ENCODE peak calls at places on chromosomes 12 and 14, in six cellular contexts. One of them, this sample, is unnamed.
A peak's percentile ranks its signal among the peaks of the same experiment; 100 is the strongest.

GRCh38 chr12:93197067-93197593 is 180.6 kb upstream of the NUDT4 start:
- DNase-seq in right atrium auricular region: no peak
- DNase-seq in AG09319: no peak
- DNase-seq in A549: no peak
- DNase-seq in testis: no peak
- DNase-seq in heart right ventricle: no peak
- DNase-seq in this sample: no peak

GRCh38 chr12:128265566-128265965 is 1.4 kb upstream of the TMEM132C start:
- DNase-seq in testis: peak; percentile 23
- DNase-seq in A549: no peak
- DNase-seq in AG09319: no peak
- DNase-seq in right atrium auricular region: no peak
- DNase-seq in heart right ventricle: no peak
- DNase-seq in this sample: no peak

GRCh38 chr12:121524196-121524930 is 56.5 kb downstream of the KDM2B start:
- DNase-seq in right atrium auricular region: no peak
- DNase-seq in AG09319: no peak
- DNase-seq in heart right ventricle: no peak
- DNase-seq in A549: no peak
- DNase-seq in testis: no peak
- DNase-seq in this sample: no peak

GRCh38 chr14:59771577-59771976 is 99.0 kb downstream of the RTN1 start:
- DNase-seq in A549: no peak
- DNase-seq in heart right ventricle: no peak
- DNase-seq in testis: no peak
- DNase-seq in right atrium auricular region: no peak
- DNase-seq in AG09319: no peak
- DNase-seq in this sample: no peak

GRCh38 chr14:64637735-64638473 is 66.3 kb upstream of the PLEKHG3 start:
- DNase-seq in AG09319: no peak
- DNase-seq in right atrium auricular region: no peak
- DNase-seq in heart right ventricle: no peak
- DNase-seq in testis: no peak
- DNase-seq in A549: no peak
- DNase-seq in this sample: no peak

GRCh38 chr14:94388896-94389469 is 581 bp upstream of the SERPINA1 start:
- DNase-seq in A549: no peak
- DNase-seq in heart right ventricle: no peak
- DNase-seq in AG09319: no peak
- DNase-seq in testis: no peak
- DNase-seq in right atrium auricular region: no peak
- DNase-seq in this sample: no peak

GRCh38 chr14:72129283-72129682 is 197.1 kb downstream of the RGS6 start:
- DNase-seq in right atrium auricular region: no peak
- DNase-seq in AG09319: no peak
- DNase-seq in testis: no peak
- DNase-seq in heart right ventricle: no peak
- DNase-seq in A549: no peak
- DNase-seq in this sample: no peak

GRCh38 chr12:116434155-116435065 is 124.8 kb upstream of the MAP1LC3B2 start:
- DNase-seq in right atrium auricular region: peak; percentile 92
- DNase-seq in AG09319: peak; percentile 84
- DNase-seq in heart right ventricle: peak; percentile 77
- DNase-seq in testis: peak; percentile 51
- DNase-seq in A549: peak; percentile 81
- DNase-seq in this sample: peak; percentile 81

GRCh38 chr14:59511916-59512530 is 27.7 kb downstream of the JKAMP start:
- DNase-seq in A549: peak; percentile 24
- DNase-seq in testis: no peak
- DNase-seq in AG09319: no peak
- DNase-seq in heart right ventricle: no peak
- DNase-seq in right atrium auricular region: no peak
- DNase-seq in this sample: peak; percentile 24

GRCh38 chr14:22226381-22226780 is 362.6 kb downstream of the DAD1 start:
- DNase-seq in AG09319: no peak
- DNase-seq in testis: no peak
- DNase-seq in heart right ventricle: no peak
- DNase-seq in A549: no peak
- DNase-seq in right atrium auricular region: no peak
- DNase-seq in this sample: peak; percentile 14

GRCh38 chr12:89206375-89206774 is 145.9 kb downstream of the DUSP6 start:
- DNase-seq in AG09319: no peak
- DNase-seq in testis: no peak
- DNase-seq in heart right ventricle: no peak
- DNase-seq in A549: no peak
- DNase-seq in right atrium auricular region: no peak
- DNase-seq in this sample: no peak

GRCh38 chr12:100823988-100824387 is 29.4 kb downstream of the ANO4 start:
- DNase-seq in AG09319: no peak
- DNase-seq in right atrium auricular region: no peak
- DNase-seq in heart right ventricle: no peak
- DNase-seq in A549: no peak
- DNase-seq in testis: no peak
- DNase-seq in this sample: no peak

GRCh38 chr14:75906680-75907280 is 75.0 kb downstream of the TGFB3 start:
- DNase-seq in testis: peak; percentile 82
- DNase-seq in heart right ventricle: peak; percentile 25
- DNase-seq in right atrium auricular region: peak; percentile 74
- DNase-seq in AG09319: no peak
- DNase-seq in A549: peak; percentile 48
- DNase-seq in this sample: peak; percentile 67

GRCh38 chr14:93538411-93538810 is 107.7 kb downstream of the UNC79 start:
- DNase-seq in right atrium auricular region: no peak
- DNase-seq in A549: no peak
- DNase-seq in AG09319: no peak
- DNase-seq in testis: peak; percentile 88
- DNase-seq in heart right ventricle: no peak
- DNase-seq in this sample: peak; percentile 8

GRCh38 chr14:53807108-53807507 is 149.5 kb downstream of the BMP4 start:
- DNase-seq in right atrium auricular region: no peak
- DNase-seq in A549: no peak
- DNase-seq in testis: no peak
- DNase-seq in heart right ventricle: no peak
- DNase-seq in AG09319: no peak
- DNase-seq in this sample: no peak

GRCh38 chr12:132066345-132066685 is 77.8 kb downstream of the DDX51 start:
- DNase-seq in testis: no peak
- DNase-seq in right atrium auricular region: no peak
- DNase-seq in A549: no peak
- DNase-seq in heart right ventricle: no peak
- DNase-seq in AG09319: no peak
- DNase-seq in this sample: no peak

GRCh38 chr14:65290830-65291229 is 121.7 kb upstream of the FUT8 start:
- DNase-seq in heart right ventricle: no peak
- DNase-seq in testis: no peak
- DNase-seq in A549: no peak
- DNase-seq in AG09319: peak; percentile 54
- DNase-seq in right atrium auricular region: no peak
- DNase-seq in this sample: peak; percentile 85

GRCh38 chr14:74437654-74438053 is 11.6 kb upstream of the SYNDIG1L start:
- DNase-seq in A549: no peak
- DNase-seq in heart right ventricle: no peak
- DNase-seq in AG09319: no peak
- DNase-seq in testis: no peak
- DNase-seq in right atrium auricular region: no peak
- DNase-seq in this sample: no peak

GRCh38 chr12:114004402-114004801 is 38.3 kb upstream of the RBM19 start:
- DNase-seq in AG09319: no peak
- DNase-seq in right atrium auricular region: no peak
- DNase-seq in heart right ventricle: no peak
- DNase-seq in A549: no peak
- DNase-seq in testis: no peak
- DNase-seq in this sample: no peak

GRCh38 chr14:104685216-104685997 is 4.0 kb upstream of the INF2 start:
- DNase-seq in AG09319: no peak
- DNase-seq in A549: no peak
- DNase-seq in testis: no peak
- DNase-seq in heart right ventricle: no peak
- DNase-seq in right atrium auricular region: no peak
- DNase-seq in this sample: no peak
- TF ChIP-seq CTCF in AG09319: no peak
- TF ChIP-seq CTCF in A549: no peak
- TF ChIP-seq CTCF in testis: no peak
- TF ChIP-seq CTCF in heart right ventricle: no peak
- TF ChIP-seq CTCF in right atrium auricular region: no peak
- TF ChIP-seq CTCF in this sample: no peak

GRCh38 chr14:52146504-52146903 is 77.6 kb upstream of the NID2 start:
- DNase-seq in heart right ventricle: no peak
- DNase-seq in A549: no peak
- DNase-seq in testis: no peak
- DNase-seq in AG09319: no peak
- DNase-seq in right atrium auricular region: no peak
- DNase-seq in this sample: no peak
- TF ChIP-seq CTCF in heart right ventricle: no peak
- TF ChIP-seq CTCF in A549: no peak
- TF ChIP-seq CTCF in testis: no peak
- TF ChIP-seq CTCF in AG09319: peak; percentile 34
- TF ChIP-seq CTCF in right atrium auricular region: no peak
- TF ChIP-seq CTCF in this sample: no peak

GRCh38 chr14:38605193-38606114 is 349.6 kb upstream of the CLEC14A start:
- DNase-seq in A549: no peak
- DNase-seq in heart right ventricle: no peak
- DNase-seq in AG09319: no peak
- DNase-seq in testis: no peak
- DNase-seq in right atrium auricular region: no peak
- DNase-seq in this sample: no peak
- TF ChIP-seq CTCF in A549: no peak
- TF ChIP-seq CTCF in heart right ventricle: no peak
- TF ChIP-seq CTCF in AG09319: no peak
- TF ChIP-seq CTCF in testis: no peak
- TF ChIP-seq CTCF in right atrium auricular region: no peak
- TF ChIP-seq CTCF in this sample: no peak

GRCh38 chr12:53961025-53961761 is 6.5 kb downstream of the HOXC12 start:
- DNase-seq in AG09319: no peak
- DNase-seq in A549: no peak
- DNase-seq in heart right ventricle: no peak
- DNase-seq in right atrium auricular region: no peak
- DNase-seq in testis: no peak
- DNase-seq in this sample: no peak
- TF ChIP-seq CTCF in AG09319: no peak
- TF ChIP-seq CTCF in A549: no peak
- TF ChIP-seq CTCF in heart right ventricle: no peak
- TF ChIP-seq CTCF in right atrium auricular region: no peak
- TF ChIP-seq CTCF in testis: no peak
- TF ChIP-seq CTCF in this sample: no peak

GRCh38 chr12:47277972-47278448 is 198.3 kb upstream of the AMIGO2 start:
- DNase-seq in heart right ventricle: no peak
- DNase-seq in right atrium auricular region: no peak
- DNase-seq in A549: peak; percentile 96
- DNase-seq in testis: no peak
- DNase-seq in AG09319: peak; percentile 46
- DNase-seq in this sample: peak; percentile 28
- TF ChIP-seq CTCF in heart right ventricle: no peak
- TF ChIP-seq CTCF in right atrium auricular region: no peak
- TF ChIP-seq CTCF in A549: no peak
- TF ChIP-seq CTCF in testis: no peak
- TF ChIP-seq CTCF in AG09319: no peak
- TF ChIP-seq CTCF in this sample: no peak

GRCh38 chr14:29926228-29926627 is 1.4 kb downstream of the PRKD1 start:
- DNase-seq in AG09319: no peak
- DNase-seq in right atrium auricular region: no peak
- DNase-seq in heart right ventricle: no peak
- DNase-seq in A549: no peak
- DNase-seq in testis: no peak
- DNase-seq in this sample: no peak

GRCh38 chr14:29926701-29927595 is 699 bp downstream of the PRKD1 start:
- DNase-seq in AG09319: peak; percentile 19
- DNase-seq in testis: peak; percentile 56
- DNase-seq in right atrium auricular region: peak; percentile 65
- DNase-seq in heart right ventricle: peak; percentile 67
- DNase-seq in A549: peak; percentile 34
- DNase-seq in this sample: peak; percentile 69

GRCh38 chr14:29928342-29928640 is 644 bp upstream of the PRKD1 start:
- DNase-seq in AG09319: no peak
- DNase-seq in right atrium auricular region: no peak
- DNase-seq in A549: no peak
- DNase-seq in heart right ventricle: no peak
- DNase-seq in testis: no peak
- DNase-seq in this sample: no peak

GRCh38 chr14:29925736-29926135 is 1.9 kb downstream of the PRKD1 start:
- DNase-seq in AG09319: no peak
- DNase-seq in testis: no peak
- DNase-seq in A549: no peak
- DNase-seq in right atrium auricular region: no peak
- DNase-seq in heart right ventricle: no peak
- DNase-seq in this sample: no peak

DNA sequence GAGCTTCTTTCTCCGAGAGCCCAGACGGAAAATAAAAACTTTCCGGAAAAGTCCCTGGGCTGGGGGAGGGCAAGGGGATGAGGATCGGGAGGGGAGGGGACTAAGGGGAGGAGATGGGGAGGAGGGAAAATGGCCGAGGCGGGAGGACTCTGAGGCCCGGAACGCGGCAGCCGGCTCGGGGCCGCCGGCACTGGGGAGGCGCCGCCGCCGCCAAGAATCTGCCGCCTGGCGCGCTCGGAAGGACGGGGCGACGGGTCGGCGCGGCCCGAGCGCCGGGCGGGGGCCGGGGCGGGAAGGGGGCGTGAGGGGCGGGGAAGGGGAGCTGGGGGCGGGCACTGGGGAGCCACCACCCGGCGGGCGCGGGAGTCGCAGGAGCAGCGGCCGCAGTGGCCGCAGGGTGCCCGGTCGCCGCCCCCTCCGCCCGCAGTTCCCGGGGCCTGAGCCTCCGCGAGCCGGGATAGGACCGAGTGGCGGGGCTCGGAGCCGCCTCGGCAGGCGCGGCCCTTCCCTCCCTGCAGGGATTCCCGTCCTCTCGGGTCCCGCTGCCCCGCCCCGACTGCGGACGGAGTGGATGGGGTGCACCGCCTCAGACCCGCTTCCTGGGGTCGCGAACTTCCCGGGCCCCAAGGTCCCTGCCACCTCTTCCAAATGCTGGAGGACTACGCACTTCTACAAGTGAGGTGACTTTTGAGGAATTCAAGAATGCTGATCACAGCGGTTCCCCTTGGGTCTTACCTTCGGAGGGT is at the start of gene PRKD1:
- DNase-seq in AG09319: peak; percentile 28
- DNase-seq in testis: peak; percentile 80
- DNase-seq in right atrium auricular region: peak; percentile 62
- DNase-seq in heart right ventricle: peak; percentile 76
- DNase-seq in A549: peak; percentile 65
- DNase-seq in this sample: peak; percentile 75
- TF ChIP-seq CTCF in AG09319: no peak
- TF ChIP-seq CTCF in testis: no peak
- TF ChIP-seq CTCF in right atrium auricular region: no peak
- TF ChIP-seq CTCF in heart right ventricle: peak; percentile 27
- TF ChIP-seq CTCF in A549: no peak
- TF ChIP-seq CTCF in this sample: no peak